ENCODE peak calls at places on chromosomes 3 and 15, in nine cellular contexts. L is K562; W is GM13977; I is foreskin fibroblast; M is fibroblast of mammary gland; T is epithelial cell of esophagus; V is WTC11; F is CD4-positive, alpha-beta T cell; X is GM20000. Y is an unnamed sample.

GRCh38 chr15:93803406-93803805 is 428.0 kb upstream of the MCTP2 start:
- DNase-seq in I (no peak), M (no peak), T (no peak), L (no peak), V (no peak), X (no peak), F (no peak), W (no peak), Y (no peak)

GRCh38 chr3:66472313-66473134 is 28.3 kb downstream of the LRIG1 start:
- DNase-seq in T (peak), W (peak), V (no peak), L (no peak), M (peak), F (no peak), I (peak), X (peak), Y (peak)

GRCh38 chr3:53835257-53835656 is 11.0 kb downstream of the CHDH start:
- DNase-seq in X (no peak), I (no peak), T (no peak), F (no peak), V (no peak), M (no peak), L (no peak), W (no peak), Y (no peak)

GRCh38 chr3:99720985-99721632 is 82.7 kb downstream of the COL8A1 start:
- DNase-seq in M (peak), F (no peak), L (no peak), V (no peak), I (peak), T (peak), X (no peak), W (no peak), Y (no peak)

GRCh38 chr15:96333194-96334016 is 2.9 kb downstream of the NR2F2 start:
- DNase-seq in F (no peak), T (peak), V (peak), W (peak), X (peak), I (peak), L (no peak), M (peak), Y (no peak)

GRCh38 chr3:43867673-43868072 is 176.9 kb downstream of the ABHD5 start:
- DNase-seq in F (no peak), L (no peak), T (peak), I (peak), M (peak), W (no peak), X (no peak), V (no peak), Y (no peak)

GRCh38 chr15:41585140-41586047 is 26.4 kb downstream of the TYRO3 start:
- DNase-seq in F (peak), X (no peak), L (no peak), T (peak), I (peak), V (peak), W (no peak), M (peak), Y (peak)

GRCh38 chr3:72338082-72338941 is 509.9 kb downstream of the SHQ1 start:
- DNase-seq in F (no peak), L (no peak), W (no peak), I (peak), M (peak), X (no peak), T (peak), V (no peak), Y (peak)

GRCh38 chr15:60594071-60594470 is 115.1 kb upstream of the ICE2 start:
- DNase-seq in X (no peak), I (no peak), F (no peak), T (peak), M (no peak), L (no peak), W (no peak), V (no peak), Y (no peak)

GRCh38 chr3:24343084-24343783 is 151.4 kb downstream of the THRB start:
- DNase-seq in F (no peak), X (no peak), L (no peak), W (no peak), V (no peak), M (peak), T (peak), I (peak), Y (no peak)

GRCh38 chr3:170814822-170815221 is 55.2 kb downstream of the RPL22L1 start:
- DNase-seq in V (no peak), F (no peak), M (no peak), I (no peak), X (no peak), T (no peak), L (no peak), W (no peak), Y (no peak)

GRCh38 chr3:124318650-124319049 is 326.7 kb upstream of the ROPN1 start:
- DNase-seq in V (no peak), I (no peak), F (no peak), X (no peak), T (no peak), W (no peak), M (no peak), L (no peak), Y (no peak)

GRCh38 chr3:128480717-128481437 is 12.1 kb downstream of the GATA2 start:
- DNase-seq in L (no peak), T (no peak), V (no peak), I (no peak), M (no peak), X (no peak), W (no peak), F (no peak), Y (no peak)

GRCh38 chr3:24184528-24185176 is 239.6 kb downstream of the NR1D2 start:
- DNase-seq in T (no peak), X (no peak), W (no peak), M (no peak), L (no peak), V (no peak), I (no peak), F (no peak), Y (no peak)

GRCh38 chr3:106281231-106281630 is 412.4 kb upstream of the CBLB start:
- DNase-seq in W (no peak), M (no peak), T (no peak), I (peak), F (no peak), V (no peak), L (no peak), X (no peak), Y (no peak)

GRCh38 chr3:194323785-194324735 is 27.1 kb downstream of the CPN2 start:
- DNase-seq in F (no peak), I (peak), X (peak), T (peak), L (peak), W (peak), V (no peak), M (peak), Y (peak)

GRCh38 chr3:36943601-36944000 is 1.3 kb downstream of the TRANK1 start:
- DNase-seq in M (no peak), L (no peak), T (no peak), I (no peak), V (no peak), F (no peak), X (no peak), W (no peak), Y (no peak)

GRCh38 chr3:131072099-131072559 is 45.5 kb downstream of the NEK11 start:
- DNase-seq in F (no peak), T (no peak), I (peak), M (peak), W (no peak), X (no peak), V (no peak), L (peak), Y (no peak)

GRCh38 chr3:136070334-136070733 is 104.8 kb downstream of the PPP2R3A start:
- DNase-seq in W (no peak), V (no peak), X (no peak), I (peak), F (no peak), M (peak), T (peak), L (no peak), Y (no peak)

GRCh38 chr15:63968122-63968524 is 78.2 kb downstream of the DAPK2 start:
- DNase-seq in F (no peak), L (no peak), V (no peak), M (no peak), W (no peak), I (no peak), X (no peak), T (no peak), Y (no peak)

GRCh38 chr15:82159922-82160321 is 102.6 kb downstream of the EFL1 start:
- DNase-seq in V (no peak), I (peak), F (no peak), X (no peak), W (no peak), T (peak), L (no peak), M (peak), Y (no peak)

GRCh38 chr3:43221076-43221475 is 65.3 kb upstream of the SNRK start:
- DNase-seq in X (no peak), I (peak), T (no peak), L (no peak), F (no peak), V (no peak), W (no peak), M (no peak), Y (no peak)

GRCh38 chr3:28125342-28125741 is 116.1 kb upstream of the CMC1 start:
- DNase-seq in V (no peak), W (no peak), T (no peak), I (no peak), F (no peak), L (no peak), X (no peak), M (no peak), Y (no peak)

GRCh38 chr3:191220908-191221307 is 21.9 kb downstream of the OSTN start:
- DNase-seq in T (peak), V (no peak), L (no peak), F (no peak), I (no peak), W (no peak), M (no peak), X (no peak), Y (no peak)

GRCh38 chr3:175255698-175256097 is 396.6 kb downstream of the NAALADL2 start:
- DNase-seq in T (peak), X (no peak), V (no peak), W (no peak), L (no peak), M (peak), F (no peak), I (peak), Y (no peak)

GRCh38 chr15:59018833-59019232 is 31.4 kb downstream of the RNF111 start:
- DNase-seq in T (no peak), X (no peak), V (no peak), F (no peak), M (no peak), L (no peak), I (no peak), W (no peak), Y (no peak)

GRCh38 chr3:7875858-7876442 is 625.7 kb upstream of the LMCD1 start:
- DNase-seq in M (no peak), V (no peak), F (no peak), T (peak), L (no peak), W (no peak), I (no peak), X (no peak), Y (no peak)

GRCh38 chr15:41233367-41233771 is 2.3 kb downstream of the CHP1 start:
- DNase-seq in I (peak), L (peak), X (no peak), F (no peak), T (peak), M (peak), V (no peak), W (no peak), Y (no peak)

GRCh38 chr3:43011638-43012037 is 32.5 kb downstream of the GASK1A start:
- DNase-seq in X (no peak), V (no peak), I (no peak), M (no peak), F (no peak), L (no peak), W (no peak), T (no peak), Y (no peak)

GRCh38 chr3:193843447-193844301 is 250.7 kb downstream of the OPA1 start:
- DNase-seq in V (no peak), W (no peak), F (no peak), L (peak), T (peak), M (no peak), I (no peak), X (no peak), Y (no peak)

GRCh38 chr15:88658972-88659931 is 20.4 kb downstream of the ISG20 start:
- DNase-seq in W (no peak), L (no peak), M (peak), V (no peak), I (peak), X (no peak), T (peak), F (no peak), Y (no peak)

GRCh38 chr15:48550822-48551525 is 94.5 kb downstream of the FBN1 start:
- DNase-seq in M (peak), T (no peak), L (no peak), V (no peak), W (no peak), I (no peak), X (no peak), F (no peak), Y (no peak)

GRCh38 chr3:133153382-133153781 is 115.2 kb downstream of the TMEM108 start:
- DNase-seq in X (no peak), L (no peak), V (no peak), T (no peak), I (no peak), M (no peak), F (no peak), W (no peak), Y (no peak)

GRCh38 chr3:153051427-153052095 is 110.5 kb upstream of the RAP2B start:
- DNase-seq in F (no peak), M (peak), X (no peak), T (peak), W (no peak), L (peak), V (no peak), I (peak), Y (no peak)

GRCh38 chr3:192042116-192042515 is 581.2 kb downstream of the PYDC2 start:
- DNase-seq in M (no peak), F (no peak), L (no peak), I (no peak), W (peak), T (no peak), X (peak), V (no peak), Y (no peak)

GRCh38 chr3:193865339-193865738 is 270.6 kb upstream of the HES1 start:
- DNase-seq in M (no peak), L (no peak), V (no peak), X (peak), T (no peak), I (no peak), F (no peak), W (peak), Y (no peak)

GRCh38 chr3:197298858-197299854 is 744 bp upstream of the DLG1 start:
- DNase-seq in W (peak), F (no peak), T (peak), X (peak), M (no peak), V (peak), L (peak), I (peak), Y (peak)

GRCh38 chr15:87669846-87670245 is 586.7 kb downstream of the NTRK3 start:
- DNase-seq in I (no peak), L (no peak), F (no peak), V (no peak), M (no peak), T (no peak), X (no peak), W (no peak), Y (no peak)

GRCh38 chr3:50204804-50205718 is at the start of gene SLC38A3:
- DNase-seq in X (no peak), M (no peak), F (peak), I (peak), V (peak), L (peak), T (no peak), W (no peak), Y (peak)

GRCh38 chr3:122251428-122251827 is 68.0 kb downstream of the CASR start:
- DNase-seq in I (no peak), T (no peak), X (no peak), V (no peak), W (no peak), F (no peak), L (no peak), M (no peak), Y (no peak)

GRCh38 chr3:122247087-122247824 is 63.8 kb downstream of the CASR start:
- DNase-seq in M (no peak), X (no peak), I (no peak), V (no peak), F (no peak), L (no peak), T (no peak), W (no peak), Y (no peak)

GRCh38 chr3:122246214-122246613 is 62.7 kb downstream of the CASR start:
- DNase-seq in I (no peak), L (no peak), F (no peak), M (no peak), T (no peak), V (no peak), X (no peak), W (no peak), Y (no peak)

GRCh38 chr3:122247825-122248185 is 64.3 kb downstream of the CASR start:
- DNase-seq in L (no peak), T (no peak), V (no peak), X (no peak), I (peak), W (no peak), F (no peak), M (peak), Y (no peak)

GRCh38 chr3:122245513-122246174 is 62.2 kb downstream of the CASR start:
- DNase-seq in X (no peak), L (peak), F (no peak), I (peak), W (no peak), V (no peak), T (peak), M (peak), Y (no peak)
- TF ChIP-seq CTCF in X (no peak), L (no peak), F (peak), I (no peak), W (no peak), V (no peak), T (no peak), M (no peak), Y (peak)

DNA sequence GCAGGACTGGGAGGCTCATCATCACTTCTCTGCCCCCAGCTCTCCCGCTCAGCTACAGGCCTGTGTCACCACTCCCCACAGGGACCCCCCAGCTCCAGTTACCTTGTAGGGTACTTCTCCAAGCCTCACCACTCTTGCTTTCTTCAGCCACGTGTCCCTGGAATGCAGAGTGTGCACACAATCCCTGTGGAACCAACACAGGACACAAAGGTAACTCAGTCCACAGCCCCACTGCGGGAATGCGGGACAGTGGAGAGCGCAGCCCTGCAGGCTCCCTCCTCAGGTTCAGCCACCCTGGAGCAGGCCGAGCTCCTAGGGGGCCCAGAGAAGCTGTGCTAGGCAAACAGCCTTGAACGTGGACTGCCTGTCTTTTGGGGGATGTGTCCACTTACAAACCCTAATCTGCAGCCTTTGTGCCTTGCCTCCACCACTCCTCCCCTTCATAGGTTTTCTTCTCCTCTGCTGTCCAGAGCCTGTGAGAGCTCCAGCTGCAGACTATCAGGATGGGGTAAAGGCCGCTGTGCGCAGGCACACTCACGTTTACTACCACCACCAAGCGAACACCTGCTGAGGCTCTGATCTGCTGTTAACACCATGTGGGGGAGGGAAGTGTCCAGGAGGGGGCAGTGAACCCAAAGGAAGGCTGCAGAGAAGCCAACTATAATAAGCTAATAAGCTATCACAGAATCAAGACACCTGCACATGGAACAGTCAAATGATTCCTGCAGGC is 26.0 kb downstream of the XPC start:
- DNase-seq in T (no peak), W (no peak), F (no peak), I (no peak), X (no peak), M (no peak), V (no peak), L (peak), Y (peak)
- TF ChIP-seq CTCF in T (peak), W (peak), F (no peak), I (peak), X (no peak), M (peak), V (no peak), L (peak), Y (peak)

GRCh38 chr15:56672721-56673120 is 60.6 kb downstream of the ZNF280D start:
- DNase-seq in I (peak), M (peak), F (no peak), L (no peak), T (peak), W (no peak), X (no peak), V (no peak), Y (no peak)

GRCh38 chr15:56667517-56667916 is 65.8 kb downstream of the ZNF280D start:
- DNase-seq in L (no peak), M (no peak), F (no peak), W (no peak), T (no peak), V (no peak), I (no peak), X (no peak), Y (no peak)
- TF ChIP-seq CTCF in L (no peak), M (no peak), F (no peak), W (no peak), T (no peak), V (no peak), I (no peak), X (no peak), Y (no peak)

DNA sequence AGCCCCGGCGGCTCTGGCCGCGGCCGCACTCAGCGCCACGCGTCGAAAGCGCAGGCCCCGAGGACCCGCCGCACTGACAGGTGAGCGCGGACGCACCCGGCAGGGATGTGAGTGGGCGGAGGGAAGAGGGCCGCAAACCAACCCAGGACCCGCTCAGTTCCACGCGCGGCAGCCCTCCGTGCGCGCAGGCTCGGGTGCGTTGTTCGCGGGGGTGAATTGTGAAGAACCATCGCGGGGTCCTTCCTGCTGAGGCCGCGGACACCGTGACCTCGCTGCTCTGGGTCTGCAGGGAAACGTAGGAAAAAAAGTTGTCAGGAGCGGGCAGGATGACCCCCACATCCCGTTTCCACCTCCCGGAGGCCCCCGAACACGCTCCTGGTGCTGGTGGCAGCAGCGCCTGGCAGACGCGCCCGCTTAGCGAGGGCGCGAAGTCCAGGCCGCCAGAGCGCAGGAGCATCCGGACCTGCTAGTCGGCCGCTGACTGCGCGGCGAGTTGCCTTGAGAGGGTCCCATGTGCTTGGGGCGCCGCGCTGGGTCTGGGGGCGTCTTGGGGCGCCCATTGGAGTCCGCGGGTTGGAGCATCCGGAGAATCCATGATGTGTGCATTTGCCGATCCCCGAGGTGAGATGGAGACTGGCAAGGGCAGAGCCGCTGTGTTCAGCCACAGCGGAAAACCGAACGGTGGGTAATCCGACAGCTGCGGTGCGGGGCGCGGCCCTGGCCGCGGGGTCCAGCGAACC is 448 bp downstream of the GREM1 start:
- DNase-seq in I (peak), L (no peak), T (peak), F (no peak), M (peak), X (peak), W (peak), V (peak), Y (peak)
- TF ChIP-seq CTCF in I (no peak), L (no peak), T (no peak), F (no peak), M (no peak), X (no peak), W (no peak), V (no peak), Y (no peak)

DNA sequence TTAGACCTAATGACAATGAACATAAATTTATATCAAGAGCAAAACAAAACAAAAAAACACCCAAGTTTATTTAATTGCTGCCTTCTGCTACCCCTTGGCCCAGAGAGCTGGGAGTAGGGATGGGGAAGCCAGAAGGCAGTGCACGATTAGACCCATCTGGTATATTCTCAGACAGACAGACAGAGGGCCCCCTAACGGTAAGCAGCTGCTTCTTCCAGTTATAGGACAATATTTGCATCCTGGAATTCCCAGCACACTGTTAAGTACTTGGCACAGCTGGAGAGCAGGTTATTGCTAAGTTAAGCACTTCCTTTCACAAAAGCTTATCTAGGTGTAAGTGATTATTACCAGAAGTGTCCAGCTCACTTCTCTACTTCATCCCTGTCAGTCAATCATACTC is 39.3 kb downstream of the C2CD4B start:
- DNase-seq in M (peak), F (no peak), L (peak), V (no peak), X (no peak), I (peak), W (no peak), T (peak), Y (no peak)
- TF ChIP-seq CTCF in M (peak), F (no peak), L (peak), V (no peak), X (no peak), I (peak), W (peak), T (peak), Y (no peak)

GRCh38 chr3:134161817-134162396 is 88.8 kb downstream of the RYK start:
- DNase-seq in F (no peak), I (no peak), X (no peak), M (no peak), T (no peak), W (no peak), V (peak), L (no peak), Y (no peak)
- TF ChIP-seq CTCF in F (no peak), I (no peak), X (no peak), M (peak), T (no peak), W (no peak), V (no peak), L (no peak), Y (no peak)